ENCODE peak calls at places on chromosome 12, in five cellular contexts. J, N, I, U and P are unnamed samples.

GRCh38 chr12:39990122-39991101 is 115.5 kb downstream of the SLC2A13 start:
- DNase-seq in I (no peak), N (peak; percentile 21), U (peak; percentile 64), J (peak; percentile 50), P (no peak)

GRCh38 chr12:90987101-90987500 is 17.7 kb downstream of the EPYC start:
- DNase-seq in I (no peak), N (no peak), U (no peak), J (peak; percentile 60), P (no peak)

GRCh38 chr12:6816598-6816997 is 5.0 kb upstream of the GPR162 start:
- DNase-seq in J (no peak), N (no peak), I (no peak), U (no peak), P (no peak)

GRCh38 chr12:3722368-3722767 is 30.5 kb downstream of the CRACR2A start:
- DNase-seq in J (no peak), N (no peak), I (no peak), U (no peak), P (no peak)

GRCh38 chr12:4379410-4379809 is at the start of gene FGF23:
- DNase-seq in U (no peak), J (peak; percentile 45), I (no peak), N (no peak), P (no peak)

GRCh38 chr12:113247123-113248045 is 26.1 kb downstream of the TPCN1 start:
- DNase-seq in N (no peak), J (peak; percentile 56), U (no peak), I (peak; percentile 70), P (no peak)

GRCh38 chr12:28645891-28646290 is 455.6 kb downstream of the CCDC91 start:
- DNase-seq in N (no peak), I (no peak), J (no peak), U (no peak), P (no peak)

GRCh38 chr12:50825372-50825838 is 17.3 kb upstream of the TMPRSS12 start:
- DNase-seq in I (no peak), J (peak; percentile 76), U (peak; percentile 76), N (no peak), P (no peak)

GRCh38 chr12:105162174-105162573 is 54.6 kb downstream of the WASHC4 start:
- DNase-seq in N (no peak), J (no peak), I (no peak), U (no peak), P (no peak)

GRCh38 chr12:65835256-65835655 is 11.0 kb downstream of the HMGA2 start:
- DNase-seq in U (no peak), I (no peak), J (no peak), N (no peak), P (no peak)

GRCh38 chr12:119069029-119069731 is 87.8 kb downstream of the SRRM4 start:
- DNase-seq in J (no peak), U (no peak), N (no peak), I (no peak), P (no peak)

GRCh38 chr12:716506-716905 is 35.9 kb upstream of the WNK1 start:
- DNase-seq in I (no peak), J (peak; percentile 36), U (no peak), N (no peak), P (no peak)

GRCh38 chr12:40980346-40981005 is 207.6 kb upstream of the PDZRN4 start:
- DNase-seq in U (no peak), J (peak; percentile 20), N (no peak), I (no peak), P (no peak)

GRCh38 chr12:90090929-90091651 is 382.5 kb upstream of the ATP2B1 start:
- DNase-seq in U (no peak), J (peak; percentile 91), I (no peak), N (no peak), P (no peak)

GRCh38 chr12:120470150-120470817 is 736 bp upstream of the SRSF9 start:
- DNase-seq in I (no peak), J (no peak), U (no peak), N (no peak), P (no peak)